ENCODE peak calls at places on chromosomes 16 and 17, in five cellular contexts. One of them, this sample, is unnamed.

GRCh38 chr16:89971495-89972243 is 23.1 kb downstream of the DEF8 start:
- DNase-seq in MM.1S: no peak
- DNase-seq in colonic mucosa: no peak
- DNase-seq in adipocyte: no peak
- DNase-seq in mesendoderm: no peak
- DNase-seq in this sample: no peak

GRCh38 chr17:56598471-56598870 is 5.0 kb downstream of the NOG start:
- DNase-seq in mesendoderm: peak; percentile 82
- DNase-seq in adipocyte: peak; percentile 30
- DNase-seq in colonic mucosa: no peak
- DNase-seq in MM.1S: no peak
- DNase-seq in this sample: no peak

GRCh38 chr17:49597928-49598655 is 22.4 kb downstream of the NXPH3 start:
- DNase-seq in adipocyte: peak; percentile 41
- DNase-seq in mesendoderm: no peak
- DNase-seq in MM.1S: no peak
- DNase-seq in colonic mucosa: no peak
- DNase-seq in this sample: peak; percentile 32

GRCh38 chr17:81166033-81166472 is at the start of gene AATK:
- DNase-seq in colonic mucosa: no peak
- DNase-seq in MM.1S: no peak
- DNase-seq in adipocyte: peak; percentile 37
- DNase-seq in mesendoderm: no peak
- DNase-seq in this sample: no peak

GRCh38 chr16:79582789-79583188 is 17.7 kb downstream of the MAF start:
- DNase-seq in MM.1S: no peak
- DNase-seq in mesendoderm: no peak
- DNase-seq in colonic mucosa: no peak
- DNase-seq in adipocyte: no peak
- DNase-seq in this sample: no peak

GRCh38 chr16:8402981-8403853 is 187.1 kb downstream of the TMEM114 start:
- DNase-seq in MM.1S: peak; percentile 68
- DNase-seq in colonic mucosa: peak; percentile 27
- DNase-seq in mesendoderm: no peak
- DNase-seq in adipocyte: no peak
- DNase-seq in this sample: no peak

GRCh38 chr17:57990037-57990436 is 2.0 kb upstream of the VEZF1 start:
- DNase-seq in mesendoderm: no peak
- DNase-seq in adipocyte: no peak
- DNase-seq in MM.1S: no peak
- DNase-seq in colonic mucosa: no peak
- DNase-seq in this sample: no peak

GRCh38 chr16:46650224-46650623 is 29.0 kb upstream of the SHCBP1 start:
- DNase-seq in colonic mucosa: no peak
- DNase-seq in mesendoderm: peak; percentile 25
- DNase-seq in adipocyte: no peak
- DNase-seq in MM.1S: no peak
- DNase-seq in this sample: no peak

GRCh38 chr17:35056013-35056412 is 7.5 kb downstream of the RFFL start:
- DNase-seq in mesendoderm: peak; percentile 44
- DNase-seq in MM.1S: no peak
- DNase-seq in adipocyte: no peak
- DNase-seq in colonic mucosa: no peak
- DNase-seq in this sample: no peak

GRCh38 chr16:49103298-49103697 is 178.3 kb downstream of the CBLN1 start:
- DNase-seq in mesendoderm: no peak
- DNase-seq in colonic mucosa: no peak
- DNase-seq in MM.1S: no peak
- DNase-seq in adipocyte: no peak
- DNase-seq in this sample: no peak

GRCh38 chr16:89300311-89300975 is 82.9 kb downstream of the ZNF778 start:
- DNase-seq in colonic mucosa: no peak
- DNase-seq in MM.1S: no peak
- DNase-seq in mesendoderm: no peak
- DNase-seq in adipocyte: no peak
- DNase-seq in this sample: no peak

GRCh38 chr17:8855477-8856204 is 11.8 kb downstream of the PIK3R6 start:
- DNase-seq in adipocyte: no peak
- DNase-seq in MM.1S: no peak
- DNase-seq in mesendoderm: no peak
- DNase-seq in colonic mucosa: no peak
- DNase-seq in this sample: no peak

GRCh38 chr17:8857919-8858318 is 9.6 kb downstream of the PIK3R6 start:
- DNase-seq in colonic mucosa: no peak
- DNase-seq in MM.1S: peak; percentile 56
- DNase-seq in adipocyte: peak; percentile 46
- DNase-seq in mesendoderm: peak; percentile 74
- DNase-seq in this sample: no peak

GRCh38 chr17:8859029-8859803 is 8.3 kb downstream of the PIK3R6 start:
- DNase-seq in mesendoderm: no peak
- DNase-seq in colonic mucosa: no peak
- DNase-seq in MM.1S: no peak
- DNase-seq in adipocyte: peak; percentile 22
- DNase-seq in this sample: no peak

GRCh38 chr17:8859804-8860430 is 7.6 kb downstream of the PIK3R6 start:
- DNase-seq in mesendoderm: no peak
- DNase-seq in MM.1S: no peak
- DNase-seq in colonic mucosa: no peak
- DNase-seq in adipocyte: no peak
- DNase-seq in this sample: no peak

GRCh38 chr17:8856869-8857575 is 10.5 kb downstream of the PIK3R6 start:
- DNase-seq in colonic mucosa: no peak
- DNase-seq in MM.1S: no peak
- DNase-seq in mesendoderm: no peak
- DNase-seq in adipocyte: no peak
- DNase-seq in this sample: no peak
- H3K9ac ChIP-seq in colonic mucosa: no peak overlapping the region
- H3K9ac ChIP-seq in MM.1S: no peak overlapping the region
- H3K9ac ChIP-seq in mesendoderm: no peak overlapping the region
- H3K9ac ChIP-seq in adipocyte: no peak overlapping the region
- H3K9ac ChIP-seq in this sample: no peak overlapping the region

GRCh38 chr17:83079766-83080616 is 582 bp downstream of the METRNL start:
- DNase-seq in MM.1S: no peak
- DNase-seq in colonic mucosa: no peak
- DNase-seq in adipocyte: peak; percentile 56
- DNase-seq in mesendoderm: no peak
- DNase-seq in this sample: no peak

GRCh38 chr17:83082899-83083367 is 3.5 kb downstream of the METRNL start:
- DNase-seq in MM.1S: no peak
- DNase-seq in mesendoderm: peak; percentile 23
- DNase-seq in colonic mucosa: no peak
- DNase-seq in adipocyte: no peak
- DNase-seq in this sample: no peak

GRCh38 chr17:83082435-83082834 is 3.0 kb downstream of the METRNL start:
- DNase-seq in colonic mucosa: no peak
- DNase-seq in adipocyte: no peak
- DNase-seq in MM.1S: no peak
- DNase-seq in mesendoderm: no peak
- DNase-seq in this sample: no peak

GRCh38 chr17:83080641-83081560 is 1.5 kb downstream of the METRNL start:
- DNase-seq in MM.1S: no peak
- DNase-seq in adipocyte: peak; percentile 73
- DNase-seq in mesendoderm: no peak
- DNase-seq in colonic mucosa: peak; percentile 53
- DNase-seq in this sample: no peak

GRCh38 chr17:83081561-83082201 is 2.3 kb downstream of the METRNL start:
- DNase-seq in adipocyte: peak; percentile 26
- DNase-seq in mesendoderm: no peak
- DNase-seq in MM.1S: no peak
- DNase-seq in colonic mucosa: peak; percentile 91
- DNase-seq in this sample: no peak
- H3K9ac ChIP-seq in adipocyte: peak overlapping the region; percentile 94
- H3K9ac ChIP-seq in mesendoderm: no peak overlapping the region
- H3K9ac ChIP-seq in MM.1S: no peak overlapping the region
- H3K9ac ChIP-seq in colonic mucosa: peak overlapping the region; percentile 97
- H3K9ac ChIP-seq in this sample: peak overlapping the region; percentile 54

DNA sequence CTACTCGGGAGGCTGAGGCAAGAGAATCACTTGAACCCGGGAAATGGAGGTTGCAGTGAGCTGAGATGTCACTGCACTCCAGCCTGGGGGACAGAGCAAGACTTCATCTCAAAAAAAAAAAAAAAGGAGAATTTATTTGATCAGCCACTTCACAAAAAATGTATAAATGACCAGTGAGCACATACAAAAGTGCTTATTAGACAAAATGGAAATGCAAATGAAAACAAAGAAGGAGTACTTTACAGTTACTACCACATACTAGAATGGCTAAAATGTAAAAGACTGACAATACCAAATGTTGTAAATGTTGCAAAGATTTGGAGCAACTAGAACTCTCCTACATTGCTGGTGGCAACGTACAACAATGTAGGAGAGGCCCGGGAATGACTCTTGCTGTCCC is 241.8 kb upstream of the SOX9 start:
- DNase-seq in adipocyte: no peak
- DNase-seq in mesendoderm: no peak
- DNase-seq in MM.1S: no peak
- DNase-seq in colonic mucosa: no peak
- DNase-seq in this sample: no peak
- H3K9ac ChIP-seq in adipocyte: no peak overlapping the region
- H3K9ac ChIP-seq in mesendoderm: no peak overlapping the region
- H3K9ac ChIP-seq in MM.1S: no peak overlapping the region
- H3K9ac ChIP-seq in colonic mucosa: no peak overlapping the region
- H3K9ac ChIP-seq in this sample: no peak overlapping the region

DNA sequence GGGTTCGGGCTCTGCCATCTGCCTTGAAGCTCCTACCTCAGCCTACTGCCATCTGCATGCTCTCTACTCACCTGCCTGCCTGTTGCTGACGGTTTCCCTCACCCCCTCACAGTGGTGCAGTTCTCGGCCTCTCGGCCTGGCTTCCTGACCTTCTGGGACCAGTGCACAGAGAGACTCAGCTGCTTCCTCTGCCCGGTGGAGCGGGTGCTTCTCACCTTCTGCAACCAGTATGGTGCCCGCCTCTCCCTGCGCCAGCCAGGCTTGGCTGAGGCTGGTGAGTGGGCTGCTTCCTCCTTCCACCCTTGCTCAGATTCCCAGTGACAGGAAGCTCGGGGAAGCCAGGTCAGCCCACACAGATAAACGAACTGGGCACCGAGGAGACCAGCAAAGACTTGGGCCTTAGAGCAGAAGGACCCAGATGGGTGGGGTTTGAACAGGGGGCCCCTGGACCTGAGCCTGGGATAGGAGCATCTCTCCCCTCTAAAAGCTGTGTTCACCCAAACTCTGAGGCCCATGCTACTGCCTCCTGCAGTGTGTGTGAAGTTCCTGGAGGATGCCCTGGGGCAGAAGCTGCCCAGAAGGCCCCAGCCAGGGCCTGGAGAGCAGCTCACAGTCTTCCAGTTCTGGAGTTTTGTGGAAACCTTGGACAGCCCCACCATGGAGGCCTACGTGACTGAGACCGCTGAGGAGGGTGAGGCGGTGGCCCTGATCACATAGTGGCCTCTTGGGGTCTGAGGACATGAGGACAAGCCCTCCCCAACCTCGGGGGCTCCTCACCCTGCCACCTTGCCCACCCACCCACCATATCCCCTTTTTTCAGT is 16.4 kb downstream of the RIPOR1 start:
- DNase-seq in MM.1S: peak; percentile 47
- DNase-seq in colonic mucosa: no peak
- DNase-seq in mesendoderm: no peak
- DNase-seq in adipocyte: no peak
- DNase-seq in this sample: no peak
- H3K9ac ChIP-seq in MM.1S: peak overlapping the region; percentile 6
- H3K9ac ChIP-seq in colonic mucosa: no peak overlapping the region
- H3K9ac ChIP-seq in mesendoderm: no peak overlapping the region
- H3K9ac ChIP-seq in adipocyte: no peak overlapping the region
- H3K9ac ChIP-seq in this sample: no peak overlapping the region

DNA sequence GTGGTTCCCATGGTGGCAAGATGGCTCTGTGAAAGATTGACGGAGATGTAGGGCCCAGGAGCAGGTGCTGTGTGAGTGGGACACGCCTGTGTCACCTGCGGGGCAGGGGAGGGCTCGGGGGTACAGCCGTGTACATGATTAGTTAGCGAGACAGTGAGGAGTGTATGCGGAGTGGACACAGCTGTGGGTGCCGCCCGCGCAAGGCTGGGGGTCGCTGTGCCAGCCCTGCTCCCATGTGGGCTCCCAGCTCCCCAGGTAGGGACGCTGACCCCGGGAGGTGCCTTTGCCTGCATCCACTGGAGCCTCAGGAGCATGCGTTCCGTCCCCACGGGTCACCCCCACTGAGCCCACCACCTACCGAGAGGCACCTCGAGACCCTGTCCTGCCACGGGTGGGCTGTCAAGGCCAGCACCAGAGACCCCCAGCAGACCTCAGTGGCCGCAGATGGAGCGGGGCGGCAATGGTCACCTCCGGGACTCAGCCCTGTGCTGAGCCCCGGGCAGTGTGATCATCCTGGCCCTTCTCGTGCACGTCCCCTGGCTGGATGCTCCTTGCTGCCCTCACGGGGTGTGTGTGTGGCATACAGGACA is 7.4 kb downstream of the CAPN15 start:
- DNase-seq in mesendoderm: no peak
- DNase-seq in colonic mucosa: no peak
- DNase-seq in MM.1S: no peak
- DNase-seq in adipocyte: no peak
- DNase-seq in this sample: no peak
- H3K9ac ChIP-seq in mesendoderm: no peak overlapping the region
- H3K9ac ChIP-seq in colonic mucosa: peak overlapping the region; percentile 57
- H3K9ac ChIP-seq in MM.1S: no peak overlapping the region
- H3K9ac ChIP-seq in adipocyte: peak overlapping the region; percentile 63
- H3K9ac ChIP-seq in this sample: no peak overlapping the region

DNA sequence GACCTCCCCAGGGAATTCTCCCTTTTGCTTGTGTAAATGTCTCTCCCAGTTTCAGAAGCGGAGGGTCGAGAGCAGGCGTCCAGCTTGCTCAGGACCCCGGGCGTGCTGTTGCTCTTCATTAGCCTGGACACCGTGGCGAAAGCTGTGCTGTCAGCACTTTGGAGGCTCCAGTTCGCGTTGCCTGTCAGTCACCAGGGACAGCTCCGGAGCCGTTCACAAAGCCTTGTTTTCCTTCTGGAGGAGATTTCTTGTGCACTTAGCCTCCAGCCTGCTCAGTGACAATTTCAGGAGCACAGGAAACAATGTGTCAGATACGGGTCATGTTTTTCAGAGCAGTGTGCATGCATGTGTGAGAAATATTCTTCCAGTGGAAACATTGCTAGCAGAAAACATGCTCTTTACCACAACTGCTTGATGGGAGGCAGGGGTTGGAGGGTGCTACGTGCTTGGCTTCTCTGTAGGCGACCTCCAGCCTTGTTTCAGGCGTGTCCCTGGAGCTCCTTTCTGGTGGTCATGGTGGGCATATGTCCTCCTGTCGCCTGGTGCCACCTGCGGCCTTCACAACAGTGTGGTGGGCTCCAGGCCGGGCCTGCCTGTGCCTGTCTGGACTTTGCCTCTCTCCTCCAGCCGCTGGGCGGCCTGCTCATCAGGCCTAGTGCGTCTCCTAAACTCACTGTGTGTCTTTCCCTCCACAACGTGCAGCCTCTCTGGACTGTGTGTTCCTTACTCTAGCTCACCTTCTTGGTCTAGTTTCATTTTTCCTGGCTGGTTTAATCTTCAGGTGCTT is 29.0 kb downstream of the ZNF750 start:
- DNase-seq in mesendoderm: no peak
- DNase-seq in colonic mucosa: no peak
- DNase-seq in adipocyte: no peak
- DNase-seq in MM.1S: no peak
- DNase-seq in this sample: peak; percentile 42
- H3K9ac ChIP-seq in mesendoderm: no peak overlapping the region
- H3K9ac ChIP-seq in colonic mucosa: no peak overlapping the region
- H3K9ac ChIP-seq in adipocyte: no peak overlapping the region
- H3K9ac ChIP-seq in MM.1S: no peak overlapping the region
- H3K9ac ChIP-seq in this sample: no peak overlapping the region

This sample was measured in endothelial cell of umbilical vein.